ENCODE peak calls at places on chromosome 1, in ten cellular contexts. One of them, this sample, is unnamed.

GRCh38 chr1:15188678-15189077 is 35.1 kb downstream of the TMEM51 start:
- DNase-seq in esophagus squamous epithelium: no peak
- DNase-seq in HCT116: no peak
- DNase-seq in adrenal gland: no peak
- DNase-seq in tibial nerve: no peak
- DNase-seq in transverse colon: no peak
- DNase-seq in body of pancreas: no peak
- DNase-seq in uterus: no peak
- DNase-seq in heart left ventricle: no peak
- DNase-seq in stomach: no peak
- DNase-seq in this sample: no peak

GRCh38 chr1:21874328-21874727 is 62.3 kb downstream of the LDLRAD2 start:
- DNase-seq in transverse colon: no peak
- DNase-seq in stomach: no peak
- DNase-seq in uterus: no peak
- DNase-seq in esophagus squamous epithelium: no peak
- DNase-seq in adrenal gland: no peak
- DNase-seq in tibial nerve: no peak
- DNase-seq in HCT116: no peak
- DNase-seq in body of pancreas: no peak
- DNase-seq in heart left ventricle: no peak
- DNase-seq in this sample: no peak

GRCh38 chr1:25148673-25149300 is 83.5 kb downstream of the SYF2 start:
- DNase-seq in uterus: no peak
- DNase-seq in body of pancreas: no peak
- DNase-seq in HCT116: no peak
- DNase-seq in heart left ventricle: no peak
- DNase-seq in adrenal gland: no peak
- DNase-seq in stomach: no peak
- DNase-seq in esophagus squamous epithelium: no peak
- DNase-seq in transverse colon: peak; percentile 17
- DNase-seq in tibial nerve: no peak
- DNase-seq in this sample: no peak

GRCh38 chr1:100440075-100440809 is 87.9 kb downstream of the CDC14A start:
- DNase-seq in adrenal gland: no peak
- DNase-seq in stomach: peak; percentile 30
- DNase-seq in esophagus squamous epithelium: no peak
- DNase-seq in uterus: no peak
- DNase-seq in HCT116: no peak
- DNase-seq in body of pancreas: no peak
- DNase-seq in tibial nerve: no peak
- DNase-seq in transverse colon: peak; percentile 63
- DNase-seq in heart left ventricle: peak; percentile 17
- DNase-seq in this sample: no peak

GRCh38 chr1:204858381-204858821 is 12.3 kb upstream of the NFASC start:
- DNase-seq in transverse colon: no peak
- DNase-seq in stomach: no peak
- DNase-seq in HCT116: no peak
- DNase-seq in body of pancreas: no peak
- DNase-seq in heart left ventricle: no peak
- DNase-seq in adrenal gland: no peak
- DNase-seq in uterus: no peak
- DNase-seq in esophagus squamous epithelium: no peak
- DNase-seq in tibial nerve: no peak
- DNase-seq in this sample: no peak

GRCh38 chr1:41235893-41236292 is 6.2 kb downstream of the SCMH1 start:
- DNase-seq in stomach: no peak
- DNase-seq in HCT116: no peak
- DNase-seq in adrenal gland: no peak
- DNase-seq in esophagus squamous epithelium: no peak
- DNase-seq in body of pancreas: no peak
- DNase-seq in transverse colon: no peak
- DNase-seq in uterus: no peak
- DNase-seq in heart left ventricle: no peak
- DNase-seq in tibial nerve: no peak
- DNase-seq in this sample: no peak

GRCh38 chr1:208979776-208980175 is 603.7 kb upstream of the CAMK1G start:
- DNase-seq in HCT116: no peak
- DNase-seq in uterus: no peak
- DNase-seq in esophagus squamous epithelium: no peak
- DNase-seq in stomach: no peak
- DNase-seq in heart left ventricle: no peak
- DNase-seq in adrenal gland: no peak
- DNase-seq in body of pancreas: no peak
- DNase-seq in transverse colon: no peak
- DNase-seq in tibial nerve: no peak
- DNase-seq in this sample: no peak

GRCh38 chr1:166174108-166174507 is 7.3 kb upstream of the FAM78B start:
- DNase-seq in adrenal gland: peak; percentile 63
- DNase-seq in esophagus squamous epithelium: no peak
- DNase-seq in uterus: no peak
- DNase-seq in heart left ventricle: peak; percentile 61
- DNase-seq in transverse colon: no peak
- DNase-seq in tibial nerve: peak; percentile 7
- DNase-seq in body of pancreas: peak; percentile 16
- DNase-seq in stomach: peak; percentile 31
- DNase-seq in HCT116: no peak
- DNase-seq in this sample: no peak

GRCh38 chr1:9700340-9700739 is 48.8 kb downstream of the PIK3CD start:
- DNase-seq in adrenal gland: no peak
- DNase-seq in stomach: no peak
- DNase-seq in tibial nerve: no peak
- DNase-seq in transverse colon: no peak
- DNase-seq in uterus: no peak
- DNase-seq in body of pancreas: no peak
- DNase-seq in esophagus squamous epithelium: no peak
- DNase-seq in HCT116: peak; percentile 45
- DNase-seq in heart left ventricle: no peak
- DNase-seq in this sample: no peak

GRCh38 chr1:208298593-208299233 is 54.5 kb upstream of the PLXNA2 start:
- DNase-seq in transverse colon: peak; percentile 40
- DNase-seq in esophagus squamous epithelium: no peak
- DNase-seq in tibial nerve: no peak
- DNase-seq in body of pancreas: peak; percentile 80
- DNase-seq in heart left ventricle: no peak
- DNase-seq in adrenal gland: peak; percentile 61
- DNase-seq in HCT116: no peak
- DNase-seq in stomach: peak; percentile 93
- DNase-seq in uterus: no peak
- DNase-seq in this sample: peak; percentile 34

GRCh38 chr1:41704189-41704588 is 214.5 kb downstream of the HIVEP3 start:
- DNase-seq in transverse colon: no peak
- DNase-seq in esophagus squamous epithelium: no peak
- DNase-seq in stomach: no peak
- DNase-seq in tibial nerve: no peak
- DNase-seq in heart left ventricle: no peak
- DNase-seq in HCT116: no peak
- DNase-seq in uterus: no peak
- DNase-seq in adrenal gland: no peak
- DNase-seq in body of pancreas: no peak
- DNase-seq in this sample: no peak

GRCh38 chr1:34143984-34144383 is 21.0 kb downstream of the CSMD2 start:
- DNase-seq in adrenal gland: no peak
- DNase-seq in uterus: no peak
- DNase-seq in esophagus squamous epithelium: no peak
- DNase-seq in transverse colon: no peak
- DNase-seq in heart left ventricle: no peak
- DNase-seq in body of pancreas: no peak
- DNase-seq in HCT116: no peak
- DNase-seq in tibial nerve: no peak
- DNase-seq in stomach: no peak
- DNase-seq in this sample: no peak

DNA sequence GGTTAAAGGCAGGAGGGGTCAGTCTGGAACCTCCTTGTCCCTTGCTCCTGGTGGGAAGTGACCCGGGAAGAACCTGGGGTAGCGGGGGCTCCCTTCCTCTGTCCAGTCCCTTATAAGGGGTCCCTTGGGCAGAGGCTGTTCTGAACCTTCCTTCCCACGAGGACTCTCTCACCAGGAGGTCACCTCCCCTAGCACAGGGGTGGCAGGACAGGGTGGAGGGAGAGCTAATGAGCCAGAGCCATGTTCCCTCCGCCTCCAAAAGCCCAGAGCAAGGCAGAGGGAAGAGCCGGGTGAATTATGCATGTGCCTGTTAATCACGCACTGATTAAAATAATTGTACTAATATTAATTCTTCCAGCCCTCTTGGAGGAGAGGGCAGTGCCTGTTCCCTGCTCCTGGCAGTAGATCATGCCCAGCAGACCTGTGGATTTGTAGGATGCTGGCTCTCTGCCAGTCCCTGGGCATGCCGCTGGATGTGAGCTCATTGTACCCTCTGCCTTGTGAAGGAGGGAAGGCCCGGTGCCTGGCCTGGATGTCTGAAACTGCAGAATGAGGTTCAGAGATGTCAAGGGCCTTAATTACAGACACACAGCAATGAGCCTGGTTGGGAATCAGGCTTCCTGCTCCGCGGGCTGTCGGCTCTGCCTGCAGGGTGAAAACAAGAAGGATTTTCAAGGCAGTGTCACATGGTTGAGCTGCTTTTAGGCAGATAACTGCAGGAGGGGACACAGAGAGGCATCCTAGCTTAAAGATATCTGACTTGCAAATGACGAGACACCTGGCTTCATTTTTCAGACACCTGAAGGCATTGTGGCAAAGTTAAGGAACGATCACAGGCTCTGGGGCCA is 68.2 kb downstream of the IGSF21 start:
- DNase-seq in esophagus squamous epithelium: no peak
- DNase-seq in uterus: no peak
- DNase-seq in body of pancreas: peak; percentile 25
- DNase-seq in stomach: peak; percentile 40
- DNase-seq in transverse colon: no peak
- DNase-seq in HCT116: no peak
- DNase-seq in tibial nerve: no peak
- DNase-seq in heart left ventricle: peak; percentile 44
- DNase-seq in adrenal gland: peak; percentile 78
- DNase-seq in this sample: no peak
- H3K4me1 ChIP-seq in esophagus squamous epithelium: no peaks in the 10 kb centered on the region
- H3K4me1 ChIP-seq in uterus: no peaks in the 10 kb centered on the region
- H3K4me1 ChIP-seq in body of pancreas: no peaks in the 10 kb centered on the region
- H3K4me1 ChIP-seq in stomach: no peaks in the 10 kb centered on the region
- H3K4me1 ChIP-seq in transverse colon: no peaks in the 10 kb centered on the region
- H3K4me1 ChIP-seq in HCT116: no peaks in the 10 kb centered on the region
- H3K4me1 ChIP-seq in tibial nerve: no peaks in the 10 kb centered on the region
- H3K4me1 ChIP-seq in heart left ventricle: no peaks in the 10 kb centered on the region
- H3K4me1 ChIP-seq in adrenal gland: no peaks in the 10 kb centered on the region
- H3K4me1 ChIP-seq in this sample: no peaks in the 10 kb centered on the region

GRCh38 chr1:207000641-207001291 is 30.5 kb upstream of the FCAMR start:
- DNase-seq in uterus: no peak
- DNase-seq in body of pancreas: no peak
- DNase-seq in adrenal gland: no peak
- DNase-seq in tibial nerve: no peak
- DNase-seq in heart left ventricle: no peak
- DNase-seq in stomach: no peak
- DNase-seq in transverse colon: no peak
- DNase-seq in HCT116: no peak
- DNase-seq in esophagus squamous epithelium: no peak
- DNase-seq in this sample: no peak
- TF ChIP-seq POLR2A in uterus: no peak
- TF ChIP-seq POLR2A in body of pancreas: no peak
- TF ChIP-seq POLR2A in adrenal gland: no peak
- TF ChIP-seq POLR2A in tibial nerve: no peak
- TF ChIP-seq POLR2A in heart left ventricle: no peak
- TF ChIP-seq POLR2A in stomach: no peak
- TF ChIP-seq POLR2A in transverse colon: no peak
- TF ChIP-seq POLR2A in HCT116: no peak
- TF ChIP-seq POLR2A in esophagus squamous epithelium: no peak
- TF ChIP-seq POLR2A in this sample: no peak

GRCh38 chr1:202812176-202813026 is 1.6 kb downstream of the PCAT6 start:
- DNase-seq in heart left ventricle: no peak
- DNase-seq in body of pancreas: peak; percentile 16
- DNase-seq in stomach: no peak
- DNase-seq in HCT116: no peak
- DNase-seq in adrenal gland: peak; percentile 46
- DNase-seq in tibial nerve: no peak
- DNase-seq in esophagus squamous epithelium: no peak
- DNase-seq in uterus: no peak
- DNase-seq in transverse colon: peak; percentile 56
- DNase-seq in this sample: no peak
- H3K4me3 ChIP-seq in heart left ventricle: no peak overlapping the region
- H3K4me3 ChIP-seq in body of pancreas: no peak overlapping the region
- H3K4me3 ChIP-seq in stomach: no peak overlapping the region
- H3K4me3 ChIP-seq in HCT116: no peak overlapping the region
- H3K4me3 ChIP-seq in adrenal gland: no peak overlapping the region
- H3K4me3 ChIP-seq in tibial nerve: no peak overlapping the region
- H3K4me3 ChIP-seq in esophagus squamous epithelium: peak overlapping the region; percentile 75
- H3K4me3 ChIP-seq in uterus: no peak overlapping the region
- H3K4me3 ChIP-seq in transverse colon: no peak overlapping the region
- H3K4me3 ChIP-seq in this sample: no peak overlapping the region

GRCh38 chr1:114755006-114755936 is 2.5 kb downstream of the CSDE1 start:
- DNase-seq in heart left ventricle: no peak
- DNase-seq in transverse colon: no peak
- DNase-seq in stomach: no peak
- DNase-seq in HCT116: no peak
- DNase-seq in tibial nerve: no peak
- DNase-seq in esophagus squamous epithelium: no peak
- DNase-seq in uterus: no peak
- DNase-seq in body of pancreas: no peak
- DNase-seq in adrenal gland: no peak
- DNase-seq in this sample: no peak

GRCh38 chr1:114756009-114756892 is 1.5 kb downstream of the CSDE1 start:
- DNase-seq in heart left ventricle: no peak
- DNase-seq in body of pancreas: no peak
- DNase-seq in HCT116: no peak
- DNase-seq in adrenal gland: no peak
- DNase-seq in transverse colon: no peak
- DNase-seq in uterus: no peak
- DNase-seq in tibial nerve: no peak
- DNase-seq in stomach: no peak
- DNase-seq in esophagus squamous epithelium: no peak
- DNase-seq in this sample: no peak

GRCh38 chr1:114757455-114758250 is at the start of gene CSDE1:
- DNase-seq in esophagus squamous epithelium: peak; percentile 92
- DNase-seq in HCT116: peak; percentile 98
- DNase-seq in tibial nerve: peak; percentile 97
- DNase-seq in transverse colon: peak; percentile 98
- DNase-seq in body of pancreas: peak; percentile 99
- DNase-seq in uterus: peak; percentile 98
- DNase-seq in stomach: peak; percentile 98
- DNase-seq in heart left ventricle: peak; percentile 97
- DNase-seq in adrenal gland: peak; percentile 99
- DNase-seq in this sample: peak; percentile 98

GRCh38 chr1:114758251-114758832 is 558 bp upstream of the CSDE1 start:
- DNase-seq in HCT116: no peak
- DNase-seq in body of pancreas: no peak
- DNase-seq in uterus: no peak
- DNase-seq in heart left ventricle: no peak
- DNase-seq in transverse colon: no peak
- DNase-seq in tibial nerve: no peak
- DNase-seq in stomach: no peak
- DNase-seq in esophagus squamous epithelium: no peak
- DNase-seq in adrenal gland: no peak
- DNase-seq in this sample: no peak

DNA sequence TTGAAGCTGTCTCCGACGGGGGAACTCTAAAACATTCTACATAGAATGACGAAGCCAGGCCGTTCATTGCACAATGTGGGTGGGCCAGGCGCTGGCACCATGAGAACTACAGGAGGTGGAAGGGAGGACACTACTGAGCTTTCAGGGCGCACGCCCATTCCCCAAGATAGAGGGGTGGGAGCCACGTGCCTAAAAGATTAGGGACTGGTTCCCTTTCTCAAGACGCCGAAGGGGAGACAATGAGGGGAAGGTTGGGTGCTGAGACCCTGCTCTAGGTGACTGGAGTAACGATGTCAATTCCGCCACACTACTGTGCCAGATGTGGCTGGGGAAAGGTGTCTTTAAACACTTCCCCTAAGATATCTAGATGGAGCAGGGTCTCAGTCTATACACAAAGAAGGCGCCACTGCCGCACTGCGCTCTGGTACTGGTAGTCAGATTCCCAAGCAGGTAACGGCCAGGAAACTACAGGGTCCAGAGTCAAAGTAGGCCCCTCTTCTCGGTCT is 782 bp downstream of the CSDE1 start:
- DNase-seq in esophagus squamous epithelium: no peak
- DNase-seq in stomach: peak; percentile 32
- DNase-seq in body of pancreas: peak; percentile 27
- DNase-seq in uterus: peak; percentile 32
- DNase-seq in transverse colon: peak; percentile 32
- DNase-seq in HCT116: no peak
- DNase-seq in heart left ventricle: no peak
- DNase-seq in adrenal gland: peak; percentile 69
- DNase-seq in tibial nerve: peak; percentile 41
- DNase-seq in this sample: peak; percentile 45
- H3K4me1 ChIP-seq in esophagus squamous epithelium: peaks cover 57% of the 10 kb centered on the region
- H3K4me1 ChIP-seq in stomach: peaks cover 49% of the 10 kb centered on the region
- H3K4me1 ChIP-seq in body of pancreas: peaks cover 55% of the 10 kb centered on the region
- H3K4me1 ChIP-seq in uterus: peaks cover 9% of the 10 kb centered on the region
- H3K4me1 ChIP-seq in transverse colon: peaks cover 60% of the 10 kb centered on the region
- H3K4me1 ChIP-seq in HCT116: peaks cover 28% of the 10 kb centered on the region
- H3K4me1 ChIP-seq in heart left ventricle: peaks cover 53% of the 10 kb centered on the region
- H3K4me1 ChIP-seq in adrenal gland: peaks cover 37% of the 10 kb centered on the region
- H3K4me1 ChIP-seq in tibial nerve: peaks cover 56% of the 10 kb centered on the region
- H3K4me1 ChIP-seq in this sample: peaks cover 8% of the 10 kb centered on the region

This sample was measured in ovary.